ENCODE peak calls at places on chromosomes 5 and 9, in seven cellular contexts. One of them, this sample, is unnamed.
A peak's percentile ranks its signal among the peaks of the same experiment; 100 is the strongest.

GRCh38 chr5:169646856-169647255 is 9.8 kb downstream of the DOCK2 start:
- DNase-seq in hepatocyte: no peak
- DNase-seq in left ventricle myocardium inferior: no peak
- DNase-seq in HepG2: no peak
- DNase-seq in neural progenitor cell: no peak
- DNase-seq in CD8-positive, alpha-beta T cell: no peak
- DNase-seq in uterus: no peak
- DNase-seq in this sample: no peak

GRCh38 chr5:113255105-113255504 is 179.7 kb downstream of the TSSK1B start:
- DNase-seq in hepatocyte: no peak
- DNase-seq in HepG2: no peak
- DNase-seq in CD8-positive, alpha-beta T cell: no peak
- DNase-seq in left ventricle myocardium inferior: no peak
- DNase-seq in neural progenitor cell: no peak
- DNase-seq in uterus: no peak
- DNase-seq in this sample: no peak

GRCh38 chr9:1996156-1996555 is 19.0 kb upstream of the SMARCA2 start:
- DNase-seq in CD8-positive, alpha-beta T cell: no peak
- DNase-seq in neural progenitor cell: no peak
- DNase-seq in left ventricle myocardium inferior: no peak
- DNase-seq in hepatocyte: no peak
- DNase-seq in uterus: no peak
- DNase-seq in HepG2: no peak
- DNase-seq in this sample: no peak

GRCh38 chr9:110027624-110028023 is 180.3 kb downstream of the C9orf152 start:
- DNase-seq in neural progenitor cell: peak; percentile 89
- DNase-seq in left ventricle myocardium inferior: no peak
- DNase-seq in hepatocyte: no peak
- DNase-seq in HepG2: peak; percentile 79
- DNase-seq in uterus: no peak
- DNase-seq in CD8-positive, alpha-beta T cell: no peak
- DNase-seq in this sample: no peak

GRCh38 chr9:385818-386398 is 171.2 kb downstream of the DOCK8 start:
- DNase-seq in CD8-positive, alpha-beta T cell: no peak
- DNase-seq in hepatocyte: peak; percentile 79
- DNase-seq in neural progenitor cell: peak; percentile 76
- DNase-seq in uterus: peak; percentile 44
- DNase-seq in HepG2: peak; percentile 44
- DNase-seq in left ventricle myocardium inferior: no peak
- DNase-seq in this sample: no peak

GRCh38 chr5:32251864-32252458 is 60.8 kb downstream of the MTMR12 start:
- DNase-seq in uterus: no peak
- DNase-seq in neural progenitor cell: no peak
- DNase-seq in HepG2: no peak
- DNase-seq in CD8-positive, alpha-beta T cell: no peak
- DNase-seq in left ventricle myocardium inferior: no peak
- DNase-seq in hepatocyte: no peak
- DNase-seq in this sample: no peak

GRCh38 chr5:170554566-170555267 is 50.9 kb downstream of the KCNIP1 start:
- DNase-seq in left ventricle myocardium inferior: peak; percentile 21
- DNase-seq in neural progenitor cell: no peak
- DNase-seq in CD8-positive, alpha-beta T cell: no peak
- DNase-seq in uterus: peak; percentile 57
- DNase-seq in HepG2: no peak
- DNase-seq in hepatocyte: peak; percentile 61
- DNase-seq in this sample: no peak

GRCh38 chr5:9201761-9202160 is 344.1 kb downstream of the SEMA5A start:
- DNase-seq in uterus: no peak
- DNase-seq in neural progenitor cell: no peak
- DNase-seq in HepG2: no peak
- DNase-seq in left ventricle myocardium inferior: no peak
- DNase-seq in hepatocyte: no peak
- DNase-seq in CD8-positive, alpha-beta T cell: no peak
- DNase-seq in this sample: no peak

GRCh38 chr9:111979561-111979960 is 82.9 kb downstream of the UGCG start:
- DNase-seq in hepatocyte: no peak
- DNase-seq in neural progenitor cell: no peak
- DNase-seq in HepG2: no peak
- DNase-seq in left ventricle myocardium inferior: no peak
- DNase-seq in uterus: no peak
- DNase-seq in CD8-positive, alpha-beta T cell: no peak
- DNase-seq in this sample: no peak

GRCh38 chr5:91556-92263 is at the start of gene PLEKHG4B:
- DNase-seq in HepG2: no peak
- DNase-seq in hepatocyte: peak; percentile 74
- DNase-seq in neural progenitor cell: peak; percentile 93
- DNase-seq in uterus: no peak
- DNase-seq in CD8-positive, alpha-beta T cell: no peak
- DNase-seq in left ventricle myocardium inferior: no peak
- DNase-seq in this sample: no peak
- H3K4me3 ChIP-seq in HepG2: peak within 1 kb of the TSS; percentile 16
- H3K4me3 ChIP-seq in hepatocyte: peak within 1 kb of the TSS; percentile 49
- H3K4me3 ChIP-seq in neural progenitor cell: peak within 1 kb of the TSS; percentile 68
- H3K4me3 ChIP-seq in uterus: no peak within 1 kb of the TSS
- H3K4me3 ChIP-seq in CD8-positive, alpha-beta T cell: no peak within 1 kb of the TSS
- H3K4me3 ChIP-seq in left ventricle myocardium inferior: peak within 1 kb of the TSS; percentile 58
- H3K4me3 ChIP-seq in this sample: no peak within 1 kb of the TSS

GRCh38 chr5:142360051-142360498 is 35.3 kb upstream of the SPRY4 start:
- DNase-seq in CD8-positive, alpha-beta T cell: no peak
- DNase-seq in neural progenitor cell: no peak
- DNase-seq in hepatocyte: no peak
- DNase-seq in left ventricle myocardium inferior: no peak
- DNase-seq in HepG2: peak; percentile 76
- DNase-seq in uterus: no peak
- DNase-seq in this sample: no peak
- H3K4me1 ChIP-seq in CD8-positive, alpha-beta T cell: peaks cover 33% of the 10 kb centered on the region
- H3K4me1 ChIP-seq in neural progenitor cell: peaks cover 19% of the 10 kb centered on the region
- H3K4me1 ChIP-seq in hepatocyte: peaks cover 16% of the 10 kb centered on the region
- H3K4me1 ChIP-seq in left ventricle myocardium inferior: peaks cover 52% of the 10 kb centered on the region
- H3K4me1 ChIP-seq in HepG2: peaks cover 90% of the 10 kb centered on the region
- H3K4me1 ChIP-seq in uterus: no peaks in the 10 kb centered on the region
- H3K4me1 ChIP-seq in this sample: peaks cover 21% of the 10 kb centered on the region

GRCh38 chr5:1879292-1880263 is 3.1 kb downstream of the IRX4 start:
- DNase-seq in CD8-positive, alpha-beta T cell: no peak
- DNase-seq in uterus: no peak
- DNase-seq in neural progenitor cell: peak; percentile 24
- DNase-seq in HepG2: no peak
- DNase-seq in hepatocyte: no peak
- DNase-seq in left ventricle myocardium inferior: no peak
- DNase-seq in this sample: no peak
- H3K4me3 ChIP-seq in CD8-positive, alpha-beta T cell: no peak overlapping the region
- H3K4me3 ChIP-seq in uterus: no peak overlapping the region
- H3K4me3 ChIP-seq in neural progenitor cell: no peak overlapping the region
- H3K4me3 ChIP-seq in HepG2: no peak overlapping the region
- H3K4me3 ChIP-seq in hepatocyte: no peak overlapping the region
- H3K4me3 ChIP-seq in left ventricle myocardium inferior: no peak overlapping the region
- H3K4me3 ChIP-seq in this sample: no peak overlapping the region

GRCh38 chr5:40386293-40386692 is 293.4 kb upstream of the PTGER4 start:
- DNase-seq in CD8-positive, alpha-beta T cell: no peak
- DNase-seq in hepatocyte: no peak
- DNase-seq in HepG2: no peak
- DNase-seq in uterus: no peak
- DNase-seq in left ventricle myocardium inferior: no peak
- DNase-seq in neural progenitor cell: no peak
- DNase-seq in this sample: no peak

GRCh38 chr5:40381676-40382363 is 297.9 kb upstream of the PTGER4 start:
- DNase-seq in CD8-positive, alpha-beta T cell: no peak
- DNase-seq in left ventricle myocardium inferior: no peak
- DNase-seq in neural progenitor cell: no peak
- DNase-seq in HepG2: no peak
- DNase-seq in uterus: no peak
- DNase-seq in hepatocyte: peak; percentile 7
- DNase-seq in this sample: no peak

GRCh38 chr5:40384782-40385390 is 294.8 kb upstream of the PTGER4 start:
- DNase-seq in neural progenitor cell: no peak
- DNase-seq in left ventricle myocardium inferior: no peak
- DNase-seq in hepatocyte: no peak
- DNase-seq in uterus: no peak
- DNase-seq in CD8-positive, alpha-beta T cell: no peak
- DNase-seq in HepG2: no peak
- DNase-seq in this sample: no peak

GRCh38 chr5:40385544-40385943 is 294.2 kb upstream of the PTGER4 start:
- DNase-seq in HepG2: no peak
- DNase-seq in left ventricle myocardium inferior: no peak
- DNase-seq in hepatocyte: no peak
- DNase-seq in uterus: no peak
- DNase-seq in CD8-positive, alpha-beta T cell: no peak
- DNase-seq in neural progenitor cell: no peak
- DNase-seq in this sample: no peak

GRCh38 chr5:40383719-40384651 is 295.7 kb upstream of the PTGER4 start:
- DNase-seq in hepatocyte: no peak
- DNase-seq in left ventricle myocardium inferior: no peak
- DNase-seq in CD8-positive, alpha-beta T cell: no peak
- DNase-seq in HepG2: no peak
- DNase-seq in neural progenitor cell: no peak
- DNase-seq in uterus: no peak
- DNase-seq in this sample: no peak
- H3K4me1 ChIP-seq in hepatocyte: no peaks in the 10 kb centered on the region
- H3K4me1 ChIP-seq in left ventricle myocardium inferior: peaks cover 11% of the 10 kb centered on the region
- H3K4me1 ChIP-seq in CD8-positive, alpha-beta T cell: peaks cover 35% of the 10 kb centered on the region
- H3K4me1 ChIP-seq in HepG2: no peaks in the 10 kb centered on the region
- H3K4me1 ChIP-seq in neural progenitor cell: no peaks in the 10 kb centered on the region
- H3K4me1 ChIP-seq in uterus: no peaks in the 10 kb centered on the region
- H3K4me1 ChIP-seq in this sample: no peaks in the 10 kb centered on the region

GRCh38 chr5:159095882-159096554 is 3.7 kb downstream of the EBF1 start:
- DNase-seq in left ventricle myocardium inferior: no peak
- DNase-seq in HepG2: no peak
- DNase-seq in hepatocyte: no peak
- DNase-seq in CD8-positive, alpha-beta T cell: no peak
- DNase-seq in uterus: no peak
- DNase-seq in neural progenitor cell: peak; percentile 15
- DNase-seq in this sample: no peak
- H3K4me3 ChIP-seq in left ventricle myocardium inferior: peak overlapping the region; percentile 84
- H3K4me3 ChIP-seq in HepG2: no peak overlapping the region
- H3K4me3 ChIP-seq in hepatocyte: no peak overlapping the region
- H3K4me3 ChIP-seq in CD8-positive, alpha-beta T cell: no peak overlapping the region
- H3K4me3 ChIP-seq in uterus: peak overlapping the region; percentile 84
- H3K4me3 ChIP-seq in neural progenitor cell: peak overlapping the region; percentile 25
- H3K4me3 ChIP-seq in this sample: peak overlapping the region; percentile 53

GRCh38 chr5:119304439-119304838 is 51.4 kb upstream of the TNFAIP8 start:
- DNase-seq in left ventricle myocardium inferior: no peak
- DNase-seq in neural progenitor cell: no peak
- DNase-seq in CD8-positive, alpha-beta T cell: no peak
- DNase-seq in hepatocyte: no peak
- DNase-seq in HepG2: peak; percentile 60
- DNase-seq in uterus: no peak
- DNase-seq in this sample: no peak
- H3K4me1 ChIP-seq in left ventricle myocardium inferior: peaks cover 38% of the 10 kb centered on the region
- H3K4me1 ChIP-seq in neural progenitor cell: no peaks in the 10 kb centered on the region
- H3K4me1 ChIP-seq in CD8-positive, alpha-beta T cell: peaks cover 94% of the 10 kb centered on the region
- H3K4me1 ChIP-seq in hepatocyte: peaks cover 27% of the 10 kb centered on the region
- H3K4me1 ChIP-seq in HepG2: peaks cover 69% of the 10 kb centered on the region
- H3K4me1 ChIP-seq in uterus: no peaks in the 10 kb centered on the region
- H3K4me1 ChIP-seq in this sample: no peaks in the 10 kb centered on the region

GRCh38 chr9:114854736-114855355 is 49.0 kb upstream of the TNFSF15 start:
- DNase-seq in HepG2: no peak
- DNase-seq in left ventricle myocardium inferior: no peak
- DNase-seq in uterus: no peak
- DNase-seq in hepatocyte: no peak
- DNase-seq in neural progenitor cell: no peak
- DNase-seq in CD8-positive, alpha-beta T cell: no peak
- DNase-seq in this sample: no peak

GRCh38 chr9:114853071-114853865 is 47.4 kb upstream of the TNFSF15 start:
- DNase-seq in CD8-positive, alpha-beta T cell: no peak
- DNase-seq in hepatocyte: peak; percentile 16
- DNase-seq in HepG2: no peak
- DNase-seq in neural progenitor cell: no peak
- DNase-seq in left ventricle myocardium inferior: no peak
- DNase-seq in uterus: no peak
- DNase-seq in this sample: no peak

GRCh38 chr9:114856942-114857315 is 51.1 kb upstream of the TNFSF15 start:
- DNase-seq in uterus: no peak
- DNase-seq in HepG2: no peak
- DNase-seq in neural progenitor cell: no peak
- DNase-seq in left ventricle myocardium inferior: no peak
- DNase-seq in hepatocyte: no peak
- DNase-seq in CD8-positive, alpha-beta T cell: no peak
- DNase-seq in this sample: no peak

GRCh38 chr9:114856210-114856941 is 50.5 kb upstream of the TNFSF15 start:
- DNase-seq in uterus: no peak
- DNase-seq in left ventricle myocardium inferior: peak; percentile 21
- DNase-seq in HepG2: no peak
- DNase-seq in neural progenitor cell: no peak
- DNase-seq in hepatocyte: no peak
- DNase-seq in CD8-positive, alpha-beta T cell: no peak
- DNase-seq in this sample: no peak

DNA sequence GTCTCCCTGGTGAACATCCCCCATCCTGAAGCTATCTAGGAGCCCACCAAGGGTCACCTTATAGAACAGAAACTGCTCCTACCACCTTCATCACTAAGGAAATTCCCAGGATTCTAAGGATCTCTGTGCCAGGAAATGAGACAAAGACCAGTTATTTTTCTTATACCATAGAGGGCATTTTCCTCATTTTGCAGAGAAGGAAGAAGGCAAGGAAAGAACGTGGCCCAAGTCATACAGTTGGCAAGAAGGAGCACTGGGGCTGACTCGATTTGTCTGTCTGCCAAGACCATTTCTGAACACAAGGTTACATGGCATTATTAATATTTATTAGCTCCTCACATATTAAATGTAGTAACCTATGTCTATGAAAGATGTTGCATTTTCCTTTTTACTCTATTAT is 49.6 kb upstream of the TNFSF15 start:
- DNase-seq in CD8-positive, alpha-beta T cell: no peak
- DNase-seq in neural progenitor cell: no peak
- DNase-seq in left ventricle myocardium inferior: no peak
- DNase-seq in uterus: no peak
- DNase-seq in HepG2: no peak
- DNase-seq in hepatocyte: no peak
- DNase-seq in this sample: no peak
- H3K4me3 ChIP-seq in CD8-positive, alpha-beta T cell: no peak overlapping the region
- H3K4me3 ChIP-seq in neural progenitor cell: no peak overlapping the region
- H3K4me3 ChIP-seq in left ventricle myocardium inferior: no peak overlapping the region
- H3K4me3 ChIP-seq in uterus: no peak overlapping the region
- H3K4me3 ChIP-seq in HepG2: no peak overlapping the region
- H3K4me3 ChIP-seq in hepatocyte: no peak overlapping the region
- H3K4me3 ChIP-seq in this sample: no peak overlapping the region